ENCODE peak calls at places on chromosomes 2 and 18, in six cellular contexts. One of them, this sample, is unnamed.

GRCh38 chr2:217451634-217452033 is 551.2 kb downstream of the TNS1 start:
- DNase-seq in uterus: no peak
- DNase-seq in RWPE1: peak
- DNase-seq in endothelial cell of umbilical vein: peak
- DNase-seq in gastrocnemius medialis: no peak
- DNase-seq in H7: no peak
- DNase-seq in this sample: no peak

GRCh38 chr2:128420776-128421175 is 102.1 kb upstream of the HS6ST1 start:
- DNase-seq in uterus: peak
- DNase-seq in RWPE1: no peak
- DNase-seq in endothelial cell of umbilical vein: no peak
- DNase-seq in gastrocnemius medialis: no peak
- DNase-seq in H7: peak
- DNase-seq in this sample: no peak

GRCh38 chr18:13989209-13989608 is 73.9 kb upstream of the MC2R start:
- DNase-seq in uterus: no peak
- DNase-seq in RWPE1: no peak
- DNase-seq in endothelial cell of umbilical vein: no peak
- DNase-seq in gastrocnemius medialis: no peak
- DNase-seq in H7: peak
- DNase-seq in this sample: no peak

GRCh38 chr18:74788657-74789056 is 191.0 kb downstream of the ZNF407 start:
- DNase-seq in uterus: no peak
- DNase-seq in RWPE1: no peak
- DNase-seq in endothelial cell of umbilical vein: no peak
- DNase-seq in gastrocnemius medialis: no peak
- DNase-seq in H7: no peak
- DNase-seq in this sample: no peak

GRCh38 chr2:135585586-135585985 is 54.3 kb downstream of the R3HDM1 start:
- DNase-seq in uterus: no peak
- DNase-seq in RWPE1: no peak
- DNase-seq in endothelial cell of umbilical vein: no peak
- DNase-seq in gastrocnemius medialis: no peak
- DNase-seq in H7: no peak
- DNase-seq in this sample: no peak

GRCh38 chr2:175175896-175176295 is 5.6 kb downstream of the ATP5MC3 start:
- DNase-seq in uterus: no peak
- DNase-seq in RWPE1: no peak
- DNase-seq in endothelial cell of umbilical vein: no peak
- DNase-seq in gastrocnemius medialis: no peak
- DNase-seq in H7: no peak
- DNase-seq in this sample: no peak

GRCh38 chr2:231611273-231612198 is 18.9 kb downstream of the TEX44 start:
- DNase-seq in uterus: peak
- DNase-seq in RWPE1: peak
- DNase-seq in endothelial cell of umbilical vein: peak
- DNase-seq in gastrocnemius medialis: no peak
- DNase-seq in H7: peak
- DNase-seq in this sample: peak

GRCh38 chr2:112794131-112794733 is 9.9 kb upstream of the IL1A start:
- DNase-seq in uterus: no peak
- DNase-seq in RWPE1: peak
- DNase-seq in endothelial cell of umbilical vein: peak
- DNase-seq in gastrocnemius medialis: no peak
- DNase-seq in H7: no peak
- DNase-seq in this sample: peak

GRCh38 chr18:60663060-60663989 is 290.8 kb upstream of the MC4R start:
- DNase-seq in uterus: no peak
- DNase-seq in RWPE1: no peak
- DNase-seq in endothelial cell of umbilical vein: no peak
- DNase-seq in gastrocnemius medialis: no peak
- DNase-seq in H7: no peak
- DNase-seq in this sample: no peak

GRCh38 chr2:55026202-55026601 is 24.0 kb downstream of the RTN4 start:
- DNase-seq in uterus: no peak
- DNase-seq in RWPE1: no peak
- DNase-seq in endothelial cell of umbilical vein: peak
- DNase-seq in gastrocnemius medialis: no peak
- DNase-seq in H7: no peak
- DNase-seq in this sample: no peak

GRCh38 chr2:231062776-231063175 is 6.1 kb downstream of the PSMD1 start:
- DNase-seq in uterus: no peak
- DNase-seq in RWPE1: no peak
- DNase-seq in endothelial cell of umbilical vein: no peak
- DNase-seq in gastrocnemius medialis: no peak
- DNase-seq in H7: no peak
- DNase-seq in this sample: no peak

GRCh38 chr2:222752731-222753130 is 81.3 kb downstream of the MOGAT1 start:
- DNase-seq in uterus: no peak
- DNase-seq in RWPE1: no peak
- DNase-seq in endothelial cell of umbilical vein: no peak
- DNase-seq in gastrocnemius medialis: no peak
- DNase-seq in H7: no peak
- DNase-seq in this sample: no peak

GRCh38 chr2:180000434-180000833 is 6.7 kb downstream of the CWC22 start:
- DNase-seq in uterus: peak
- DNase-seq in RWPE1: no peak
- DNase-seq in endothelial cell of umbilical vein: no peak
- DNase-seq in gastrocnemius medialis: no peak
- DNase-seq in H7: no peak
- DNase-seq in this sample: no peak

GRCh38 chr2:28280576-28280975 is 112.1 kb upstream of the FOSL2 start:
- DNase-seq in uterus: no peak
- DNase-seq in RWPE1: no peak
- DNase-seq in endothelial cell of umbilical vein: no peak
- DNase-seq in gastrocnemius medialis: no peak
- DNase-seq in H7: no peak
- DNase-seq in this sample: no peak

GRCh38 chr18:23740105-23740830 is 51.0 kb downstream of the LAMA3 start:
- DNase-seq in uterus: peak
- DNase-seq in RWPE1: peak
- DNase-seq in endothelial cell of umbilical vein: no peak
- DNase-seq in gastrocnemius medialis: no peak
- DNase-seq in H7: no peak
- DNase-seq in this sample: no peak

GRCh38 chr2:9769171-9770005 is 73.9 kb upstream of the TAF1B start:
- DNase-seq in uterus: no peak
- DNase-seq in RWPE1: no peak
- DNase-seq in endothelial cell of umbilical vein: no peak
- DNase-seq in gastrocnemius medialis: no peak
- DNase-seq in H7: peak
- DNase-seq in this sample: no peak

GRCh38 chr2:189261431-189261841 is 81.9 kb upstream of the COL5A2 start:
- DNase-seq in uterus: no peak
- DNase-seq in RWPE1: peak
- DNase-seq in endothelial cell of umbilical vein: peak
- DNase-seq in gastrocnemius medialis: no peak
- DNase-seq in H7: no peak
- DNase-seq in this sample: no peak

GRCh38 chr2:202877699-202878098 is 6.1 kb upstream of the ICA1L start:
- DNase-seq in uterus: no peak
- DNase-seq in RWPE1: no peak
- DNase-seq in endothelial cell of umbilical vein: no peak
- DNase-seq in gastrocnemius medialis: no peak
- DNase-seq in H7: no peak
- DNase-seq in this sample: no peak

GRCh38 chr2:62785810-62786593 is 80.5 kb downstream of the EHBP1 start:
- DNase-seq in uterus: no peak
- DNase-seq in RWPE1: peak
- DNase-seq in endothelial cell of umbilical vein: no peak
- DNase-seq in gastrocnemius medialis: no peak
- DNase-seq in H7: no peak
- DNase-seq in this sample: no peak

GRCh38 chr18:22816266-22817176 is 116.6 kb upstream of the RBBP8 start:
- DNase-seq in uterus: no peak
- DNase-seq in RWPE1: no peak
- DNase-seq in endothelial cell of umbilical vein: no peak
- DNase-seq in gastrocnemius medialis: no peak
- DNase-seq in H7: no peak
- DNase-seq in this sample: no peak

GRCh38 chr2:146532748-146533147 is 1312.1 kb upstream of the ACVR2A start:
- DNase-seq in uterus: no peak
- DNase-seq in RWPE1: no peak
- DNase-seq in endothelial cell of umbilical vein: no peak
- DNase-seq in gastrocnemius medialis: no peak
- DNase-seq in H7: no peak
- DNase-seq in this sample: no peak

GRCh38 chr2:230902180-230902899 is 22.7 kb downstream of the GPR55 start:
- DNase-seq in uterus: no peak
- DNase-seq in RWPE1: peak
- DNase-seq in endothelial cell of umbilical vein: no peak
- DNase-seq in gastrocnemius medialis: no peak
- DNase-seq in H7: peak
- DNase-seq in this sample: peak

GRCh38 chr2:128028668-128029054 is 802 bp upstream of the SAP130 start:
- DNase-seq in uterus: no peak
- DNase-seq in RWPE1: no peak
- DNase-seq in endothelial cell of umbilical vein: no peak
- DNase-seq in gastrocnemius medialis: no peak
- DNase-seq in H7: no peak
- DNase-seq in this sample: no peak

GRCh38 chr2:171513719-171514160 is 8.5 kb upstream of the CYBRD1 start:
- DNase-seq in uterus: no peak
- DNase-seq in RWPE1: no peak
- DNase-seq in endothelial cell of umbilical vein: no peak
- DNase-seq in gastrocnemius medialis: no peak
- DNase-seq in H7: no peak
- DNase-seq in this sample: no peak

GRCh38 chr18:34801769-34802168 is 91.7 kb downstream of the DTNA start:
- DNase-seq in uterus: no peak
- DNase-seq in RWPE1: peak
- DNase-seq in endothelial cell of umbilical vein: no peak
- DNase-seq in gastrocnemius medialis: no peak
- DNase-seq in H7: no peak
- DNase-seq in this sample: no peak

GRCh38 chr2:230947908-230948365 is 22.9 kb upstream of the GPR55 start:
- DNase-seq in uterus: no peak
- DNase-seq in RWPE1: no peak
- DNase-seq in endothelial cell of umbilical vein: no peak
- DNase-seq in gastrocnemius medialis: no peak
- DNase-seq in H7: peak
- DNase-seq in this sample: no peak

GRCh38 chr2:63862802-63863201 is 21.1 kb downstream of the UGP2 start:
- DNase-seq in uterus: no peak
- DNase-seq in RWPE1: peak
- DNase-seq in endothelial cell of umbilical vein: no peak
- DNase-seq in gastrocnemius medialis: no peak
- DNase-seq in H7: no peak
- DNase-seq in this sample: peak

GRCh38 chr18:48924621-48925601 is 25.9 kb downstream of the SMAD7 start:
- DNase-seq in uterus: no peak
- DNase-seq in RWPE1: no peak
- DNase-seq in endothelial cell of umbilical vein: peak
- DNase-seq in gastrocnemius medialis: no peak
- DNase-seq in H7: peak
- DNase-seq in this sample: no peak

GRCh38 chr2:43225788-43226557 is 433 bp downstream of the ZFP36L2 start:
- DNase-seq in uterus: peak
- DNase-seq in RWPE1: no peak
- DNase-seq in endothelial cell of umbilical vein: peak
- DNase-seq in gastrocnemius medialis: no peak
- DNase-seq in H7: no peak
- DNase-seq in this sample: no peak

GRCh38 chr2:209495855-209496585 is 72.2 kb downstream of the MAP2 start:
- DNase-seq in uterus: no peak
- DNase-seq in RWPE1: peak
- DNase-seq in endothelial cell of umbilical vein: peak
- DNase-seq in gastrocnemius medialis: no peak
- DNase-seq in H7: no peak
- DNase-seq in this sample: peak

GRCh38 chr2:148124271-148124670 is 103.4 kb downstream of the MBD5 start:
- DNase-seq in uterus: no peak
- DNase-seq in RWPE1: no peak
- DNase-seq in endothelial cell of umbilical vein: no peak
- DNase-seq in gastrocnemius medialis: no peak
- DNase-seq in H7: no peak
- DNase-seq in this sample: no peak